ENCODE peak calls at places on chromosome 1, in four cellular contexts. X is GM20000, B is HEK293T, L is T-cell. S is an unnamed sample.

GRCh38 chr1:83619497-83619896 is 379.4 kb downstream of the TTLL7 start:
- DNase-seq in X (no peak), B (no peak), L (no peak), S (no peak)

GRCh38 chr1:116531917-116532316 is 38.9 kb downstream of the CD58 start:
- DNase-seq in X (no peak), B (no peak), L (no peak), S (no peak)

GRCh38 chr1:204065174-204065985 is 7.5 kb upstream of the SOX13 start:
- DNase-seq in X (no peak), B (no peak), L (no peak), S (peak; percentile 63)

GRCh38 chr1:38834221-38834782 is 25.3 kb downstream of the RRAGC start:
- DNase-seq in X (no peak), B (no peak), L (no peak), S (peak; percentile 26)

GRCh38 chr1:39590546-39590945 is 14.0 kb upstream of the PABPC4 start:
- DNase-seq in X (no peak), B (no peak), L (no peak), S (no peak)

GRCh38 chr1:89590341-89591080 is 42.4 kb upstream of the LRRC8C start:
- DNase-seq in X (no peak), B (no peak), L (no peak), S (no peak)

GRCh38 chr1:178573330-178573729 is 60.4 kb downstream of the TEX35 start:
- DNase-seq in X (no peak), B (no peak), L (no peak), S (no peak)

GRCh38 chr1:118247593-118247992 is 62.6 kb upstream of the SPAG17 start:
- DNase-seq in X (no peak), B (peak; percentile 46), L (no peak), S (peak; percentile 16)

GRCh38 chr1:201535046-201535777 is 3.7 kb upstream of the NAV1 start:
- DNase-seq in X (peak; percentile 12), B (no peak), L (no peak), S (peak; percentile 53)

GRCh38 chr1:209277662-209278061 is 305.9 kb upstream of the CAMK1G start:
- DNase-seq in X (no peak), B (no peak), L (no peak), S (no peak)

S was measured in cardiac fibroblast.